ENCODE peak calls at places on chromosome 7, in four cellular contexts. T, E, H and M are unnamed samples.

GRCh38 chr7:105826143-105826542 is 50.3 kb downstream of the ATXN7L1 start:
- DNase-seq in T (no peak), H (peak), E (no peak), M (no peak)

GRCh38 chr7:105885386-105886111 is 9.2 kb upstream of the ATXN7L1 start:
- DNase-seq in T (no peak), E (peak), H (peak), M (no peak)

GRCh38 chr7:137592232-137592896 is 248.8 kb upstream of the PTN start:
- DNase-seq in T (no peak), H (peak), E (peak), M (peak)

GRCh38 chr7:32518534-32519140 is 23.3 kb downstream of the AVL9 start:
- DNase-seq in E (no peak), H (peak), T (no peak), M (peak)

GRCh38 chr7:155509725-155510551 is 36.4 kb downstream of the CNPY1 start:
- DNase-seq in H (no peak), E (no peak), T (no peak), M (no peak)

GRCh38 chr7:22052650-22053336 is 107.1 kb upstream of the CDCA7L start:
- DNase-seq in T (no peak), E (no peak), H (no peak), M (no peak)

GRCh38 chr7:28041508-28042314 is 138.9 kb downstream of the JAZF1 start:
- DNase-seq in H (peak), T (no peak), E (no peak), M (no peak)

GRCh38 chr7:155787171-155787851 is 25.0 kb downstream of the SHH start:
- DNase-seq in E (no peak), T (no peak), H (peak), M (no peak)

GRCh38 chr7:83410989-83411591 is 237.8 kb downstream of the SEMA3E start:
- DNase-seq in E (no peak), T (no peak), H (peak), M (peak)

GRCh38 chr7:42315631-42316030 is 78.6 kb upstream of the GLI3 start:
- DNase-seq in E (no peak), H (peak), T (no peak), M (peak)

GRCh38 chr7:127780489-127780888 is 128.5 kb downstream of the SND1 start:
- DNase-seq in H (no peak), T (no peak), E (no peak), M (no peak)

GRCh38 chr7:134500406-134500805 is 27.0 kb upstream of the AKR1B10 start:
- DNase-seq in E (no peak), T (no peak), H (no peak), M (no peak)

GRCh38 chr7:7119668-7120208 is 62.6 kb upstream of the C1GALT1 start:
- DNase-seq in T (no peak), E (no peak), H (no peak), M (no peak)

GRCh38 chr7:24870766-24871165 is 109.2 kb downstream of the OSBPL3 start:
- DNase-seq in T (no peak), E (no peak), H (no peak), M (no peak)

GRCh38 chr7:117741962-117742361 is 131.3 kb downstream of the CTTNBP2 start:
- DNase-seq in H (no peak), T (no peak), E (no peak), M (no peak)

GRCh38 chr7:74514131-74514591 is 60.5 kb downstream of the GTF2IRD1 start:
- DNase-seq in T (no peak), E (peak), H (no peak), M (no peak)

GRCh38 chr7:113100091-113100723 is 13.6 kb upstream of the GPR85 start:
- DNase-seq in T (no peak), H (peak), E (peak), M (no peak)

GRCh38 chr7:33778195-33778594 is 127.1 kb upstream of the BMPER start:
- DNase-seq in T (no peak), H (no peak), E (no peak), M (no peak)

DNA sequence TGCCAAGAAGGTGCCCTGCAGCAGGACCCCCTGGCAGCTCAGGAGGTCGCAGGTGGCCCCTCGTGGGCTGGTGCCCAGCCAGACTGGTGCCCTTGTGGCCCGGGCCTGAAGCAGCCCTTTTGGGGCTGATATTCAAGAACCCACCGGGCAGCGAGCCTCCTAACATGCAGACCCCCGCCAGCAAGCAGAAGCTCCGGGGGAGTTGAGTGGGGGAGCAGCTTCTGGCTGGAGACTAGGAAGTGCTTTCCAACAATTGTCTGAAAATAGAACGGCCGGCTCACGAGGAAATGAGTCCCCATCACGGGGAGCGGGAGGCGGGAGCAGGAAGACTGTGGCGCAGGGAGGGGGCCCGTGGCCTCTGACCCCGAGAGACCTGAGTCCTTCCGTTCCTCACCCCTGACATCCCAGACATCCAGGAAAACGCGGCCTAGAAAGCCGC is 9.5 kb upstream of the INTS1 start:
- DNase-seq in H (peak), T (peak), E (peak), M (no peak)
- H3K4me3 ChIP-seq in H (no peak), T (peak), E (peak), M (no peak)

GRCh38 chr7:45028920-45029344 is 28.9 kb downstream of the CCM2 start:
- DNase-seq in H (no peak), T (peak), E (no peak), M (no peak)
- H3K4me3 ChIP-seq in H (no peak), T (no peak), E (peak), M (no peak)

DNA sequence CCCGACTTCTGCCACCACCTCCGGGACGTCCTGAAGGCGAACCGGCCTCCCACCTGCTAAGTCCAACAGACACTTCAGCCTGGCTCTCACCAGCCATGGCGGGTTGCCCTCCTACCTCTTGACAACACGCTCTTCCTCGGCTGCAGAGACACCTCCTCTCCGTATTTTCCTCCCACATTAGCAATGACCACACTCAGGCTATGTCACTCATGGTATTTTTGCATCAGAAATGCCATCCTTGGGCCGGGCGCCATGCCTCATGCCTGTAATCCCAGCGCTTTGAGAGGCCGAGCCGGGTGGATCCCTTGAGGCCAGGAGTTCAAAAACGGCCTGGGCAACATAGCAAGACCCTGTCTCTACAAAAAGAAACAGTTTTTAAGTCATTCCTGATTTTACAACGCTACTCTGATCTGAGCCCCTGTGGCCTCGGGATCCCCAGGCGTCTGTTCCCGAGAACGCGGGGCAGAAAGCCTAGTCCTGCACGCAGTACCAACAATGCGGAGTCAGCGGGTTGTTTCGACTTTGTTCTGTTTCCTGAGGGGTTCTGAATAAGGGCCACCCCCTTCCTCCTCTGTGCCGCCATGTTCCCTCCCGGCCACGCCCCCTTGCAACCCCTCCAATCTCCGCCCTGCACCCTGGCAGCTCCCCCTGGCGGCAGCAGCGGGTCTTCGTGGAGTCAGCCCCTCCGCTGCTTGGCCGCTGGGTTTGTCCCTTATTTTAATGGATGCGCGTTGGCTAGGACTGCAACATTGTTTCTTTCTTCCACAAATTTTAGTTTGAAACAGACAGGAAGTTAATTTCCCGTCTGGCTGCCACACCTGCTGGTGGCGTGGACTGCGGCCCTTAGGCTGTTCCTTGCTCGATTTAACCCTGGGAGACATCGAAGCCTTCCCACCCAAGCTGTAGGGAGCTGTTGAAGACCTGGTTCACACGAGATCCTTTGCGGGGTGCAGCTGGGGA is 9.7 kb upstream of the ZFAND2A start:
- DNase-seq in H (peak), T (peak), E (peak), M (peak)
- H3K4me3 ChIP-seq in H (no peak), T (peak), E (peak), M (peak)

DNA sequence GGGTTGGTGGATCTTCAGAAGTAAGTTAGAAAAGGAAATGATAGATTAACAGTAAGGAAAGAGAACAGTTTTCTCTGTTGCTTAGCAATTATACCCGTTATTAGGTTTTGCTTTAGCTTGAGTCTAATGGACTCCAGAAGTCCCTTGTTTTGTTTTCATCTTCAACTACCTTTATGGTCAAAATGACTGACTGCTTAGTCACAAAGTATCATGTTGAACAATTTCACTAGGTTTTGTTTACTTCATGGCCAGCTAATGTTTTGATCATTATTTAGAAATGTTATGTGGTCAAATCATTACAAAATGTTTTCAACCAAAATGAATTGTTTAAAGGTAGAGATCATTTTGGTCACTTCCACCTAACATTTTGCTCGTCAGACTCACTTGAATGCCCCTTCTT is 1.9 kb downstream of the UBN2 start:
- DNase-seq in E (no peak), T (no peak), H (no peak), M (no peak)
- H3K4me3 ChIP-seq in E (peak), T (peak), H (peak), M (no peak)

DNA sequence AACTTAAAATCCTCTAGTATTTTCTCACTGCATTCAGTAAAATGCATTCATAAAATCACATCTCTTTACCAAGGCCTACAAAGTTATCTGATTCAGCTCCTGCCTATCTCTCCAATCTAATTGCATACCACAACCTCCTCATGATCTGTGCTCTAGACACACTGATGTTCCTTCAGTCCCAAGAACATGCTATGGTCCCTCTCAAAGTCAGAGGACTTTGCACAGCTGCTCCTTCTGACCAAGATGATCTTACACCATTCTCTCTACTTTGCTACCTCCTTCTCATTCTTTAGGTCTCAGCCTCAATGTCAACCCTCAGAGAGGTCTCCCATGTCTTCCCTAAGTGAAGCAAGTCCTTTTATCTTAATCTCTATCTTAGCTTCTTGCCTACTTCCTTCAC is 45.5 kb downstream of the CAV1 start:
- DNase-seq in T (no peak), H (no peak), E (no peak), M (no peak)
- H3K4me3 ChIP-seq in T (no peak), H (no peak), E (no peak), M (no peak)

DNA sequence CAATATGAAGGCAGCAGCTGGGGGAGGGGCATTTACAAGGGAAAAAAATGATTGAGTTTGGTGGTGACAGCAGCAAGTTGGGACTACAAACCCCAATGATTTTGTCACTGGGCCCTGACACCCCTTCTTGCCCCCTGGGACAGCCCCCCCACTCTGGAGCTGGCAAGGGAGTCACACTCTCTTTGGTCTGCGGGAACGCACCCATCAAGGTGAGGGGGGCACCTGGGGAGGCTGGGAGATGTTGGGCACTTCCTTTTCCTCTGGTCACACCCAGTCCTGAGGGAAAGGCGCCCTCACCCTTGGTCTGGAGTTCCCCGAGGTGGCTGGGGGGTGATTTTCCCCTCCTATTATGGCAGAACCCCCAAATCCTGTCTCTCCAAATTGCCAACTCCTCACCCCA is 24.4 kb downstream of the EPHB4 start:
- DNase-seq in H (no peak), T (no peak), E (peak), M (no peak)
- H3K4me3 ChIP-seq in H (no peak), T (no peak), E (no peak), M (no peak)